ENCODE peak calls at places on chromosomes 2 and 18, in six cellular contexts. O, R, Y, F, A and I are unnamed samples. For H3K4me1, the result is how much of the 10 kb centered on the place peaks cover.

GRCh38 chr2:37802899-37803379 is 122.1 kb upstream of the RMDN2 start:
- DNase-seq in F (peak), A (no peak), O (no peak), R (no peak), Y (no peak), I (peak)

GRCh38 chr2:168002021-168002553 is 245.3 kb downstream of the STK39 start:
- DNase-seq in O (no peak), Y (no peak), F (peak), A (no peak), R (no peak), I (peak)

GRCh38 chr2:157789161-157789720 is 86.9 kb downstream of the ACVR1 start:
- DNase-seq in R (no peak), O (no peak), Y (no peak), F (no peak), A (no peak), I (no peak)

GRCh38 chr2:170660406-170660805 is 54.7 kb upstream of the SP5 start:
- DNase-seq in R (no peak), O (no peak), A (no peak), F (peak), Y (no peak), I (no peak)

GRCh38 chr2:33746401-33746800 is 147.3 kb upstream of the FAM98A start:
- DNase-seq in R (no peak), F (no peak), A (no peak), O (no peak), Y (no peak), I (no peak)

GRCh38 chr2:104854507-104855173 is 725 bp downstream of the POU3F3 start:
- DNase-seq in F (no peak), Y (no peak), A (no peak), R (peak), O (no peak), I (no peak)

GRCh38 chr2:70549962-70550361 is 3.7 kb downstream of the TGFA start:
- DNase-seq in O (no peak), F (no peak), R (no peak), Y (no peak), A (no peak), I (no peak)

GRCh38 chr2:239366740-239367139 is 34.1 kb downstream of the HDAC4 start:
- DNase-seq in A (no peak), Y (no peak), F (no peak), O (no peak), R (no peak), I (no peak)

GRCh38 chr2:16973586-16974274 is 308.1 kb upstream of the CYRIA start:
- DNase-seq in F (peak), R (no peak), Y (no peak), A (no peak), O (no peak), I (no peak)

GRCh38 chr18:10379511-10379910 is 74.9 kb upstream of the APCDD1 start:
- DNase-seq in F (no peak), O (no peak), Y (no peak), A (no peak), R (no peak), I (peak)

GRCh38 chr18:616380-616995 is 19.7 kb downstream of the CLUL1 start:
- DNase-seq in A (no peak), R (no peak), O (no peak), Y (no peak), F (peak), I (peak)

GRCh38 chr2:69998761-69999160 is 37.3 kb upstream of the ASPRV1 start:
- DNase-seq in R (no peak), Y (no peak), A (no peak), F (no peak), O (no peak), I (no peak)

GRCh38 chr18:36127866-36128845 is 984 bp downstream of the SLC39A6 start:
- DNase-seq in F (peak), R (peak), O (no peak), Y (no peak), A (no peak), I (peak)

GRCh38 chr2:11680181-11680900 is 10.3 kb upstream of the NTSR2 start:
- DNase-seq in F (no peak), A (peak), R (no peak), O (no peak), Y (no peak), I (no peak)

GRCh38 chr2:174121178-174121577 is 127.2 kb downstream of the OLA1 start:
- DNase-seq in O (no peak), A (no peak), R (no peak), F (no peak), Y (no peak), I (peak)
- H3K4me1 ChIP-seq in O (under half), A (under half), R (under half), F (under half), Y (under half), I (half or more)

GRCh38 chr2:196163285-196163684 is 8.1 kb downstream of the STK17B start:
- DNase-seq in F (no peak), Y (no peak), R (no peak), O (no peak), A (no peak), I (no peak)

GRCh38 chr2:196160966-196161365 is 10.4 kb downstream of the STK17B start:
- DNase-seq in A (no peak), O (no peak), F (no peak), Y (no peak), R (no peak), I (no peak)

GRCh38 chr2:196165016-196165415 is 6.4 kb downstream of the STK17B start:
- DNase-seq in O (no peak), A (no peak), Y (no peak), F (no peak), R (no peak), I (no peak)

GRCh38 chr2:196160101-196160500 is 11.3 kb downstream of the STK17B start:
- DNase-seq in O (no peak), A (no peak), Y (no peak), R (no peak), F (peak), I (peak)

DNA sequence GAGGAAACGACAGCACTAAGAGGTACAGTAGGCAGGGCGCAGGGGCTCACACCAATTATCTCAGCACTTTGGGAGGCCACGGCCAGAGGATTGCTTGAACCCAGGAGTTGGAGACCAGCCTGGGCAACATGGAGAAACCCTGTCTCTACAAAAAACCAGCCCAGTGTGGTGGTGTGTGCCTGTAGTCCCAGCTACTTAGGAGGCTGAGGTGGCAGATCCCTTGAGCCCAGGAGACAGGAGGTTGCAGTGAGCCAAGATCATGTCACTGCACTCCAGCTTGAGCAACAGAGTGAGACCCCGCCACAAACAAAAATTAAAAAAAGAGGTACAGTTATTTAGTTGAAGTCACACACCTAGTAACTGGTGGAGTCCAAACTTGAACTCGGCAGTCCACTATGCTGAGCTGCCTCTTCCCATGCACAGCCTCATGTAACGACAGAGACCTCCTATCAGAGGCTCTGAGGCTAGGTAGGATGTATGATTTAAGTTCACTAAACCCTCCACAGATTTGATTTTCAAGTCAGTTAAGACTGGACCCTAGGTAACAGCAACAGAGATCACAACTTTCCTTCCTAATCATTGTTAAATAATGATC is 8.7 kb downstream of the STK17B start:
- DNase-seq in F (no peak), A (no peak), Y (no peak), R (no peak), O (no peak), I (no peak)
- H3K27ac ChIP-seq in F (no peak), A (no peak), Y (no peak), R (no peak), O (no peak), I (no peak)

GRCh38 chr2:219056896-219057708 is 3.6 kb downstream of the IHH start:
- DNase-seq in F (no peak), A (no peak), R (no peak), O (no peak), Y (no peak), I (no peak)
- H3K4me3 ChIP-seq in F (no peak), A (peak), R (no peak), O (no peak), Y (no peak), I (no peak)

DNA sequence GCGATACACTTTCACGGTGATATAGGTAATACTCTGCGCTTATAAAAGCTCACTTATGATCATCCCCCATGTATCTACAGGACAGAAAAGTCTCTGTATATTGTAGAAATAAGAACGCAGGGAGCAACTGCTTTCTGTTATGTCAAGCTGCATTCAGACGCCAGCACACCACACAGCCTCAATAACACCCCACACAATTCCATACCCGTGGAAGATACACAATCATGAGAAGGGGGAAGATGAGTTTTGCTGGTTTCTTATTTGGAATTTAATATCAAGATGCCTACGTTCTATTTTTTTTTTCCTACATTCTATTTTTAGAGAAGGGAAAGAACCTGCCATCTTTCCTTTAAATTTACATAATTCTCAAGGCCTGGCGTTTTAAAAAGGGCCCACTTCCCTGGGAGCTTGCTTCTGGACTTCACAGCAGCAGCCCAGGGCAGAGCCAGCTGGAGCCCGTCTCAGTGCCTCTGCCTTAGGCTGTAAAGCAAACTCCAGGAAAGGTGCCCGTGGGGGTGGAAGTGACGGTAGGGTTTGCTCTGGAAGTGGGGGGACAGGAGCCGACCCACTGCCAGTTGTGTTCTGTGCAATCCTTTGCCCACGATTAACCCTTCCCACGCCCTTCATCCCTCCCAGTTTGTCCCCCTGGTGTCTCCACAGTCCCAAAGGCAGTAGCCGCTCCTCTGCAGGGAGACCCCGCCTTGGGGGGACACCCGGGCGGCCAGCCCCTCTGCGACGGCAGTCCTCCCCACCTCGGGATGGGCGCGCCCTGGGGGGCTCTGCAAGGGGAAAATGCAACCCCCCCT is 5.3 kb downstream of the PTGR3 start:
- DNase-seq in O (no peak), Y (no peak), F (peak), R (no peak), A (no peak), I (no peak)
- H3K4me1 ChIP-seq in O (under half), Y (under half), F (under half), R (under half), A (under half), I (under half)

GRCh38 chr2:82792316-82792715 is 1666.8 kb downstream of the SUCLG1 start:
- DNase-seq in Y (no peak), O (no peak), A (no peak), F (no peak), R (no peak), I (peak)
- H3K27ac ChIP-seq in Y (no peak), O (no peak), A (no peak), F (no peak), R (no peak), I (peak)

GRCh38 chr2:174053784-174054183 is 88.6 kb upstream of the SP3 start:
- DNase-seq in Y (no peak), A (no peak), R (no peak), O (no peak), F (no peak), I (no peak)
- H3K4me3 ChIP-seq in Y (no peak), A (no peak), R (no peak), O (no peak), F (no peak), I (no peak)

GRCh38 chr2:217835931-217836881 is 166.6 kb downstream of the TNS1 start:
- DNase-seq in R (no peak), F (peak), Y (no peak), A (peak), O (peak), I (no peak)

GRCh38 chr2:217838409-217838831 is 164.4 kb downstream of the TNS1 start:
- DNase-seq in A (peak), F (no peak), Y (no peak), O (no peak), R (no peak), I (no peak)

GRCh38 chr2:217837530-217837929 is 165.3 kb downstream of the TNS1 start:
- DNase-seq in A (peak), Y (no peak), R (no peak), O (no peak), F (no peak), I (no peak)

GRCh38 chr2:217834744-217835513 is 167.9 kb downstream of the TNS1 start:
- DNase-seq in R (no peak), Y (no peak), O (no peak), F (no peak), A (peak), I (no peak)

GRCh38 chr2:217837001-217837491 is 165.7 kb downstream of the TNS1 start:
- DNase-seq in A (peak), R (no peak), O (peak), F (peak), Y (no peak), I (peak)
- H3K4me1 ChIP-seq in A (half or more), R (under half), O (under half), F (under half), Y (under half), I (under half)

DNA sequence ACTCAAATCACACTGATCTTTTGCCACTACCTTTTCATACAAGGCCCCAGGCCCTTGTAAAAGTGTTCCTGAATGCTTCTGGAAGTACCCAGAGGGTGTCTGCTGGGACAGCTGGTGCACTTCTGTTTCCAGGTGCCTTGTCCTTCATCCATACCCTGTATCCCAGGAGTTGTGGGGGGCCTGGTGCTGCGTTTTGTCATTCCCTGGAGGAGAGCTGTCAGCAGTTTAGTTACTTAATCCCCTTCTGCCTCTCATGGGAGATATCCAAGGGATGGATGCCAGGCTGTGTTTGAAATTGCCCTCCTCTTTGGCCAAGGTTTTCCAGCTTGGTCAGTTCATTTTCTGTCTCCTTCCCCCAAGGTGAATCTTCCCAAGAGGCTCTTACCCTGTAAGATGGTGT is 158.3 kb downstream of the WDSUB1 start:
- DNase-seq in R (no peak), A (no peak), F (no peak), Y (no peak), O (no peak), I (no peak)
- H3K27ac ChIP-seq in R (no peak), A (peak), F (no peak), Y (no peak), O (no peak), I (no peak)

DNA sequence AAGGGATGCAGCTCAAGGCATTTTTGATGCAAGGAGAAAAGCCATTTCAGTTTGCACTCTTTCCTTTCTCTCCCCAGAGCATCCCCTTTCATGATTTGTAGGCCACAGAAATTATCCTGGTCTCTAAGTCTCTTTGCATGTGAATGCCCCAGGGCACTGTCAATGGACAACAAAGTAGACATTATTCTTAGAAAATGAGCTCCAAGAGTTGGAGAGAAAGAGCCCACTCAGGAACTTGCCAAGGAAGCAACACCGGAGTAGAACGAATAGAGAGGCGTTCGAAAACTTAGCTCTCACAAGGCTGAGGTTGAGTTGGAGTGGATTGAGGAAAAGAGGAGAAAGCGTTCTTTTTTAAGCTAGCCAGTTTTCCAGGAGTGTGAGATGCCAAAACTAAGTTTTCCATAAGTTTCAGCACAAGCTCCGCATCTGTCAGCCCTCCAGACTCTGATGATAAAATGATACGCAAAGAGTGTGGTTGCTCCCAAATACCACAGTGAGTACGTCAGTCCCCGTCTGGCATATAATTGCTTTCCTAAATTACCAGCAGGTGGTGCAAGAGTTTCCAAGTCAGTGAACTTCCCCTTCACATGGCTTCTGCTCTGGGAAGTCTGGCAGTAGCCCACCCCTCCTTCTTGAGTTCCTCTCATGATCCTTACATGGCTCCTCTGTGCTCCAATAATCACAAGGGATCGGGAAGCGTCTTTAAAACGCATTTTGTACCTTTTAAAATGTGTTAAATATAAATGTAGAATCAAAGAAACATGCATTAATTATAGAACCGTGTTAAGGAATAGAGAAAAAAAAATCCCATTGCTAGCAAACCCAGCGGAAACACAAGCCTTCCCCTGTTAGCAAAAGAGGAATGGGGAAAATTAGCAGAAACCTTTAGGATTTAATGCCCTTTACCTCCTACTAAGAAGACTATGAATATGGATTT is 1060.6 kb upstream of the FANCL start:
- DNase-seq in R (no peak), A (no peak), O (peak), Y (no peak), F (peak), I (peak)
- H3K4me3 ChIP-seq in R (no peak), A (no peak), O (no peak), Y (no peak), F (no peak), I (no peak)